ENCODE peak calls at places on chromosomes 12 and 14, in four cellular contexts. K, O, D and P are unnamed samples.

GRCh38 chr14:77421241-77421640 is 2.1 kb downstream of the NOXRED1 start:
- DNase-seq in K (no peak), O (no peak), D (no peak), P (no peak)

GRCh38 chr12:120157678-120158077 is 36.8 kb downstream of the GCN1 start:
- DNase-seq in K (no peak), O (no peak), D (no peak), P (no peak)

GRCh38 chr12:24918596-24918995 is 30.3 kb downstream of the BCAT1 start:
- DNase-seq in K (no peak), O (no peak), D (no peak), P (no peak)

GRCh38 chr14:25150934-25151790 is 101.2 kb upstream of the STXBP6 start:
- DNase-seq in K (no peak), O (no peak), D (peak; percentile 45), P (peak; percentile 54)

GRCh38 chr14:92897922-92898599 is 24.9 kb upstream of the CHGA start:
- DNase-seq in K (no peak), O (no peak), D (no peak), P (no peak)

GRCh38 chr14:91327661-91328312 is 83.3 kb upstream of the GPR68 start:
- DNase-seq in K (no peak), O (no peak), D (no peak), P (no peak)

GRCh38 chr14:103189481-103190470 is 66.5 kb downstream of the TNFAIP2 start:
- DNase-seq in K (no peak), O (no peak), D (no peak), P (no peak)

GRCh38 chr14:54025661-54026060 is 69.0 kb upstream of the BMP4 start:
- DNase-seq in K (no peak), O (no peak), D (no peak), P (peak; percentile 48)

GRCh38 chr12:65825573-65826512 is 1.6 kb downstream of the HMGA2 start:
- DNase-seq in K (no peak), O (no peak), D (peak; percentile 60), P (peak; percentile 19)

GRCh38 chr12:28026701-28027100 is 54.2 kb upstream of the PTHLH start:
- DNase-seq in K (no peak), O (no peak), D (no peak), P (peak; percentile 75)

GRCh38 chr14:68544150-68544892 is 248.5 kb downstream of the ZFP36L1 start:
- DNase-seq in K (no peak), O (no peak), D (no peak), P (peak; percentile 78)

GRCh38 chr12:92574046-92574783 is 128.6 kb upstream of the PLEKHG7 start:
- DNase-seq in K (no peak), O (no peak), D (no peak), P (no peak)

GRCh38 chr12:106918746-106919145 is 37.0 kb upstream of the TMEM263 start:
- DNase-seq in K (no peak), O (no peak), D (no peak), P (peak; percentile 22)

GRCh38 chr12:3033538-3033865 is 43.7 kb upstream of the TSPAN9 start:
- DNase-seq in K (no peak), O (no peak), D (no peak), P (no peak)

GRCh38 chr12:34294137-34294536 is 271.8 kb downstream of the ALG10 start:
- DNase-seq in K (no peak), O (no peak), D (no peak), P (no peak)

GRCh38 chr12:112664569-112664968 is 127.0 kb upstream of the RPH3A start:
- DNase-seq in K (no peak), O (no peak), D (no peak), P (peak; percentile 13)

GRCh38 chr14:81529391-81529790 is 4.3 kb downstream of the SEL1L start:
- DNase-seq in K (no peak), O (no peak), D (no peak), P (no peak)

GRCh38 chr14:80356413-80356812 is 145.1 kb upstream of the DIO2 start:
- DNase-seq in K (no peak), O (no peak), D (no peak), P (no peak)

GRCh38 chr12:6782903-6783571 is 6.3 kb upstream of the CD4 start:
- DNase-seq in K (no peak), O (no peak), D (no peak), P (no peak)